ENCODE peak calls at places on chromosomes 3 and 15, in five cellular contexts. J is A549, W is IMR-90, B is GM12878, Q is SK-N-SH. M is an unnamed sample.

GRCh38 chr3:49722896-49723295 is 855 bp downstream of the GMPPB start:
- DNase-seq in J (no peak), W (no peak), B (no peak), Q (peak; percentile 25), M (no peak)

GRCh38 chr15:63042879-63043340 is 363 bp downstream of the TPM1 start:
- DNase-seq in J (no peak), W (no peak), B (no peak), Q (peak; percentile 64), M (no peak)

GRCh38 chr3:117892991-117893390 is 1141.7 kb downstream of the IGSF11 start:
- DNase-seq in J (no peak), W (no peak), B (no peak), Q (no peak), M (no peak)

GRCh38 chr15:27796405-27797085 is 302.6 kb downstream of the OCA2 start:
- DNase-seq in J (no peak), W (no peak), B (no peak), Q (no peak), M (no peak)

GRCh38 chr15:77563768-77564167 is 68.9 kb downstream of the LINGO1 start:
- DNase-seq in J (no peak), W (no peak), B (no peak), Q (no peak), M (no peak)

GRCh38 chr3:12793701-12794100 is 2.8 kb upstream of the CAND2 start:
- DNase-seq in J (no peak), W (no peak), B (no peak), Q (no peak), M (no peak)

GRCh38 chr15:88335074-88335473 is 78.5 kb upstream of the NTRK3 start:
- DNase-seq in J (no peak), W (no peak), B (no peak), Q (no peak), M (no peak)

GRCh38 chr3:24336101-24336500 is 158.5 kb downstream of the THRB start:
- DNase-seq in J (no peak), W (no peak), B (no peak), Q (no peak), M (no peak)

GRCh38 chr15:42510258-42511009 is 15.0 kb downstream of the SNAP23 start:
- DNase-seq in J (no peak), W (no peak), B (no peak), Q (no peak), M (no peak)

GRCh38 chr15:24898715-24899278 is 56.0 kb upstream of the SNRPN start:
- DNase-seq in J (no peak), W (no peak), B (no peak), Q (no peak), M (no peak)

GRCh38 chr3:125496701-125497100 is 23.3 kb downstream of the SNX4 start:
- DNase-seq in J (no peak), W (no peak), B (no peak), Q (no peak), M (peak; percentile 54)

GRCh38 chr3:82707035-82707434 is 945.6 kb upstream of the GBE1 start:
- DNase-seq in J (peak; percentile 2), W (no peak), B (no peak), Q (no peak), M (no peak)

GRCh38 chr15:62887113-62887570 is 155.4 kb upstream of the TPM1 start:
- DNase-seq in J (no peak), W (peak; percentile 49), B (no peak), Q (peak; percentile 56), M (no peak)

GRCh38 chr15:80618666-80619481 is 76.2 kb upstream of the ABHD17C start:
- DNase-seq in J (no peak), W (peak; percentile 21), B (no peak), Q (no peak), M (no peak)

GRCh38 chr15:38440353-38441129 is 13.4 kb upstream of the FAM98B start:
- DNase-seq in J (peak; percentile 57), W (peak; percentile 62), B (peak; percentile 44), Q (peak; percentile 58), M (peak; percentile 81)

GRCh38 chr15:74041777-74042435 is 40.4 kb downstream of the GOLGA6A start:
- DNase-seq in J (no peak), W (no peak), B (no peak), Q (no peak), M (peak; percentile 6)

GRCh38 chr3:59052803-59053411 is 3.1 kb upstream of the CFAP20DC start:
- DNase-seq in J (peak; percentile 37), W (peak; percentile 47), B (no peak), Q (peak; percentile 27), M (no peak)

GRCh38 chr3:30199096-30199734 is 407.2 kb upstream of the TGFBR2 start:
- DNase-seq in J (peak; percentile 58), W (peak; percentile 55), B (no peak), Q (peak; percentile 23), M (peak; percentile 38)

GRCh38 chr3:194268659-194269487 is 82.3 kb downstream of the CPN2 start:
- DNase-seq in J (no peak), W (no peak), B (no peak), Q (no peak), M (no peak)

GRCh38 chr15:59622289-59622688 is 10.7 kb downstream of the GCNT3 start:
- DNase-seq in J (peak; percentile 86), W (peak; percentile 34), B (no peak), Q (peak; percentile 54), M (peak; percentile 55)

GRCh38 chr3:142993958-142994442 is 7.4 kb upstream of the U2SURP start:
- DNase-seq in J (peak; percentile 78), W (peak; percentile 72), B (no peak), Q (peak; percentile 69), M (peak; percentile 61)

GRCh38 chr3:15500107-15500724 is 21.3 kb downstream of the COLQ start:
- DNase-seq in J (no peak), W (no peak), B (no peak), Q (no peak), M (no peak)

GRCh38 chr15:40047413-40048154 is 8.6 kb upstream of the SRP14 start:
- DNase-seq in J (peak; percentile 18), W (peak; percentile 87), B (peak; percentile 86), Q (no peak), M (no peak)

DNA sequence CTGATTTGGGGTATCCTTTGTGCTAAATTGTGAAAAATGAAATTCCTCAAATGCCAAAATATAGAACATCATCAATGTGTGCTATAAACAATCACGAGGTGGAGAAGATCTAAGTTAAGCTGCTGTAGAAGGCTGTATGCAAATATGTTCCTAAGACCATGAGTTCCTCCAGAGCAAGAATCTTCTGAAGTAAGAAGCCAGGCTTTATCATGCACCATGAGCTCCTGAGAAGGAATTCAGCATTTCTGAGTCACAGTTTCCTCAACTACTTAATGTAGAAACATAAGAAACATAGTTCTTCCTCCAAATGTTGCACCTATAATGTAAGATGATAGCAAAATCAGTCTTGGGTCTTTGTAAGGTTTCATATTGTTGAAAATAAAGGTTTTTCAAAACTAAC is 241.7 kb upstream of the MDFIC2 start:
- DNase-seq in J (no peak), W (peak; percentile 64), B (no peak), Q (no peak), M (no peak)
- TF ChIP-seq RCOR1 in J (no peak), W (no peak), B (no peak), Q (no peak), M (no peak)

DNA sequence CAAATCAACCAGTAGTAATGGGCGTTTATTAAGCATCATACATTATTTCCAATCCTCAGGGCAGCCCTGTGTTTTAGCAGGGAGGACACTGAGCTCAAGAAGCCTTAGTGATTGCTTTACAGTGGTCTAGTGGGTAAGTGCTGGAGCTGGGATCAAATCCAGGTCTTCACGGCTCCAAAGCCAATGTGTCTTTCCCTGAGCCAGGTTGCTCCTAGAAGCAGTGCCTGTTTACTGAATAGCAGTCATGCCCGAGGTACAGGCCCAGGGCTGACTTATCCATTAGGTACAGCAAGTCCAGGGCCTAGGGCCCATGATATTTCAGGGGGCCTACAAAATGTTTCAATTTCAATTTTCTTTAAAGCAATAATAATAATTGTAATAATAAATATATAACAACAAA is 9.6 kb upstream of the SMAD6 start:
- DNase-seq in J (no peak), W (no peak), B (no peak), Q (no peak), M (no peak)
- TF ChIP-seq RCOR1 in J (no peak), W (no peak), B (no peak), Q (no peak), M (no peak)

GRCh38 chr3:195769551-195769950 is 42.2 kb downstream of the MUC4 start:
- DNase-seq in J (no peak), W (no peak), B (no peak), Q (no peak), M (no peak)

GRCh38 chr3:195771651-195772300 is 40.0 kb downstream of the MUC4 start:
- DNase-seq in J (no peak), W (no peak), B (no peak), Q (no peak), M (no peak)

GRCh38 chr3:195768414-195768813 is 43.3 kb downstream of the MUC4 start:
- DNase-seq in J (no peak), W (no peak), B (no peak), Q (no peak), M (no peak)

GRCh38 chr3:195768831-195769303 is 42.9 kb downstream of the MUC4 start:
- DNase-seq in J (no peak), W (no peak), B (no peak), Q (peak; percentile 21), M (peak; percentile 45)

GRCh38 chr3:195770081-195770840 is 41.5 kb downstream of the MUC4 start:
- DNase-seq in J (no peak), W (no peak), B (no peak), Q (no peak), M (no peak)
- TF ChIP-seq RCOR1 in J (no peak), W (no peak), B (no peak), Q (no peak), M (no peak)

GRCh38 chr3:5219216-5219615 is 31.7 kb downstream of the EDEM1 start:
- DNase-seq in J (no peak), W (no peak), B (no peak), Q (no peak), M (no peak)

GRCh38 chr3:5218815-5219214 is 31.3 kb downstream of the EDEM1 start:
- DNase-seq in J (no peak), W (no peak), B (no peak), Q (no peak), M (no peak)

GRCh38 chr3:5221701-5222100 is 34.2 kb downstream of the EDEM1 start:
- DNase-seq in J (no peak), W (no peak), B (no peak), Q (no peak), M (no peak)

GRCh38 chr3:5220667-5221431 is 33.3 kb downstream of the EDEM1 start:
- DNase-seq in J (no peak), W (no peak), B (no peak), Q (no peak), M (no peak)

GRCh38 chr3:5220193-5220592 is 32.7 kb downstream of the EDEM1 start:
- DNase-seq in J (no peak), W (no peak), B (no peak), Q (no peak), M (no peak)
- TF ChIP-seq RCOR1 in J (no peak), W (no peak), B (no peak), Q (no peak), M (no peak)

DNA sequence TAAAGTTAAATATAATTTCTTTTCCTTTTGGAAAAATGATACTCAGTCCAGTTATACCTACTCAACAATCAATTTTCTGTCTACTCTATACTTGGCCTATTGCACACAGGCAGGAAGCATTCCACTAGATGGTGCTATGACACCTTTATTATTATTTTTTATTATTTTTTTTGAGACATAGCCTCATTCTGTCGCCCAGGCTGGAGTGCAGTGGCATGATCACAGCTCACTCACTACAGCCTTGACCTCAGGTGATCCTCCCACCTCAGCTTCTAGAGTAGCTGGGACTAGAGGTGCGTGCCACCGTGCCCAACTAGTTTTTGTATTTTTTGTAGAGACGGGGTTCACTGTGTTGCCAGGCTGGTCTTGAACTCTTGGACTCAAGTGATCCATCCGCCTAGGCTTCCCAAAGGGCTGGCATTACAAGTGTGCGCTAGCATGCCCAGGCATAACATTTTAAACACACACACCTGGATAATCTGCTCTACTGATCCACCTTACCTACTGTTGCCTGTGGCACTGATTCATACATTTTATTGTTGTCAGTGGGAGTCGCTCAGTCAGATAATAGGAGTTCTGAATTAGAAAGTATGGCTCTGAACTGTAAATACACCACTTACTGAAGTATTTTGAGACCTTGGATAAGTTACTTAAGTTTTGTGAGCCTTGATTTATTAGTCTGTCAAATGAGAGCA is 56.2 kb downstream of the EIF3J start:
- DNase-seq in J (peak; percentile 11), W (no peak), B (no peak), Q (peak; percentile 15), M (no peak)
- TF ChIP-seq RCOR1 in J (no peak), W (no peak), B (no peak), Q (no peak), M (no peak)